ENCODE peak calls at places on chromosomes 5 and 9, in five cellular contexts. A, V, J, E and Y are unnamed samples.
A peak's percentile ranks its signal among the peaks of the same experiment; 100 is the strongest.

GRCh38 chr9:125959980-125960619 is 212.9 kb downstream of the PBX3 start:
- DNase-seq in A (no peak), V (no peak), J (no peak), E (no peak), Y (no peak)

GRCh38 chr9:85501474-85501873 is 240.3 kb downstream of the AGTPBP1 start:
- DNase-seq in A (no peak), V (no peak), J (no peak), E (no peak), Y (no peak)

GRCh38 chr5:148984333-148984732 is 78.5 kb downstream of the SH3TC2 start:
- DNase-seq in A (peak; percentile 76), V (no peak), J (no peak), E (no peak), Y (no peak)

GRCh38 chr5:2460098-2460497 is 291.4 kb downstream of the IRX2 start:
- DNase-seq in A (no peak), V (no peak), J (no peak), E (no peak), Y (no peak)

GRCh38 chr9:87500491-87500890 is 2.8 kb downstream of the DAPK1 start:
- DNase-seq in A (no peak), V (no peak), J (no peak), E (no peak), Y (no peak)

GRCh38 chr9:133647148-133647547 is 11.0 kb downstream of the DBH start:
- DNase-seq in A (no peak), V (no peak), J (no peak), E (no peak), Y (no peak)

GRCh38 chr5:159764283-159764927 is 151.9 kb upstream of the ADRA1B start:
- DNase-seq in A (peak; percentile 94), V (peak; percentile 83), J (no peak), E (peak; percentile 33), Y (no peak)

GRCh38 chr5:55868846-55869245 is 17.7 kb downstream of the IL31RA start:
- DNase-seq in A (peak; percentile 99), V (no peak), J (no peak), E (no peak), Y (no peak)

GRCh38 chr9:19283108-19283710 is 52.7 kb downstream of the DENND4C start:
- DNase-seq in A (no peak), V (no peak), J (no peak), E (no peak), Y (no peak)

GRCh38 chr5:68251386-68251785 is 35.8 kb downstream of the PIK3R1 start:
- DNase-seq in A (peak; percentile 31), V (no peak), J (no peak), E (no peak), Y (peak; percentile 55)

GRCh38 chr9:136244116-136244775 is 1.4 kb downstream of the QSOX2 start:
- DNase-seq in A (no peak), V (no peak), J (no peak), E (no peak), Y (peak; percentile 25)

GRCh38 chr5:142857405-142857804 is 87.2 kb downstream of the ARHGAP26 start:
- DNase-seq in A (no peak), V (no peak), J (no peak), E (no peak), Y (no peak)

GRCh38 chr5:142859037-142859436 is 88.9 kb downstream of the ARHGAP26 start:
- DNase-seq in A (no peak), V (no peak), J (no peak), E (no peak), Y (no peak)

GRCh38 chr5:142862585-142862984 is 92.4 kb downstream of the ARHGAP26 start:
- DNase-seq in A (no peak), V (no peak), J (no peak), E (no peak), Y (no peak)

GRCh38 chr5:142861011-142861410 is 90.8 kb downstream of the ARHGAP26 start:
- DNase-seq in A (no peak), V (no peak), J (no peak), E (no peak), Y (no peak)

GRCh38 chr5:142860291-142860690 is 90.1 kb downstream of the ARHGAP26 start:
- DNase-seq in A (no peak), V (no peak), J (no peak), E (no peak), Y (no peak)
- H3K4me1 ChIP-seq in A (no peaks in the 10 kb centered on the region), V (peaks cover 3% of the 10 kb centered on the region), J (peaks cover 22% of the 10 kb centered on the region), E (no peaks in the 10 kb centered on the region), Y (peaks cover 12% of the 10 kb centered on the region)

GRCh38 chr5:179618923-179619554 is 4.4 kb downstream of the HNRNPH1 start:
- DNase-seq in A (no peak), V (peak; percentile 15), J (peak; percentile 20), E (no peak), Y (no peak)
- H3K4me3 ChIP-seq in A (peak overlapping the region; percentile 18), V (no peak overlapping the region), J (peak overlapping the region; percentile 76), E (peak overlapping the region; percentile 12), Y (peak overlapping the region; percentile 12)

DNA sequence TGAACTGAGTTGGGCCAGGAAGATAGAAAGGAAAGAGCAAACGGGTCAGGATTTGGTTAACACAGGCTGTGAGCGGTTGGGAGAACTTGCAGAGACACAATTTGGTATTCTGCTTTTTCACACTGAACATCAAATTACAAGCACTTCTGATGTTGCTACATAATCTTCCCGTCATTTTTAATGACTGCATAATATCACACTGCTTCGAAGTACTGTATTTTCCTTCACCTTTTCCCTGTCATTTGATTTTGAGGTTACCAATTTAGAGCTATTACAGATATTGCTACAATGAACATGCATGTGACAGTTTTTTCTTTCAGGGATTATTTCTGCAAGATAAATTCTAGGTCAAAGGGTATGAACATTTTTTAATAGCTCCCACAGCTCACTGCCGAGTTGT is 71.4 kb upstream of the CPEB4 start:
- DNase-seq in A (no peak), V (no peak), J (no peak), E (no peak), Y (no peak)
- H3K4me1 ChIP-seq in A (no peaks in the 10 kb centered on the region), V (no peaks in the 10 kb centered on the region), J (peaks cover 10% of the 10 kb centered on the region), E (no peaks in the 10 kb centered on the region), Y (no peaks in the 10 kb centered on the region)

GRCh38 chr9:38652486-38652885 is 32.1 kb upstream of the ANKRD18A start:
- DNase-seq in A (no peak), V (no peak), J (no peak), E (no peak), Y (no peak)

GRCh38 chr9:38651400-38652042 is 31.1 kb upstream of the ANKRD18A start:
- DNase-seq in A (no peak), V (no peak), J (no peak), E (no peak), Y (no peak)

GRCh38 chr9:38650564-38650963 is 30.2 kb upstream of the ANKRD18A start:
- DNase-seq in A (no peak), V (no peak), J (no peak), E (no peak), Y (no peak)

GRCh38 chr9:38649731-38650363 is 29.5 kb upstream of the ANKRD18A start:
- DNase-seq in A (no peak), V (no peak), J (no peak), E (no peak), Y (no peak)

DNA sequence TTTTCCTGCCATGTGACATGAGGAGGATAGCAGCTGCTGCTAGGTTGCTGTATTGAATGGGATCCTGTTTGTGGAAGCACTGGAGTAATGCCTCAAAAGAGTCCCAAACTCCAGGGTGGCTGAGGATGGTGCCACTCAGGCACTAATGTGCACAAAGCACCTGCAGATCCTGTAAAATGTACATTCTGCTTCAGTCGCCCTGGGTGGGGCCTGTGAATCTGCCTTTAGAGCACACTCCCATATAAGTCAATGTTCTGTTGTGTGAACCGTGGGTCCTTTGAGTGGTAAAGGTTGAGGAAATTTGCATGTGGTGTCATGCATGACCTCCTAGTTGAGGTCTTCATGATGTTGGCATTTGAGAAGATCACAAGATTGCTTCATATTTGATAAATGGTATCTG is 31.6 kb upstream of the ANKRD18A start:
- DNase-seq in A (no peak), V (no peak), J (no peak), E (no peak), Y (no peak)
- H3K4me3 ChIP-seq in A (no peak overlapping the region), V (no peak overlapping the region), J (no peak overlapping the region), E (no peak overlapping the region), Y (no peak overlapping the region)

DNA sequence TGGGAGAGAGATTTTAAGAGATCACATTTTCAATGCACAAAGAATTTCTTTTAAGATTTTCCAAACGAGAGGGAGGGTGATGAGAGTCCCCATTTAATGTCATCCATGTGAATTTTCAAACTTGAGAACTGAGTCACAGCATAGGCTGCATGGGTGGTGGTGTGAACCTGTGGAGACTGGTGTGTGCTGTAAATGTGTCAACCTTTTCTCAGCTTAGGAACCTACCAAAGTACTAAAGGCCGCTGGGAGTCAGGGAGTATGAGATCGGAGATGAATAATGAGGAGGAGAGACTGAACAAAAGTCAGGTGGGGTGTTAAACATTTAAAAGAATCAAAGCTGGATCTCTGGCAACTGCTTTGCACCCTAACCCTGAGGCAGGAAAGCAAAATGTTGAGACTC is 7.5 kb downstream of the ALDH1A1 start:
- DNase-seq in A (no peak), V (no peak), J (no peak), E (no peak), Y (no peak)
- H3K4me1 ChIP-seq in A (no peaks in the 10 kb centered on the region), V (peaks cover 3% of the 10 kb centered on the region), J (peaks cover 11% of the 10 kb centered on the region), E (peaks cover 3% of the 10 kb centered on the region), Y (no peaks in the 10 kb centered on the region)

GRCh38 chr5:157570801-157571200 is 4.8 kb downstream of the ADAM19 start:
- DNase-seq in A (no peak), V (no peak), J (no peak), E (no peak), Y (no peak)
- H3K4me3 ChIP-seq in A (no peak overlapping the region), V (no peak overlapping the region), J (no peak overlapping the region), E (no peak overlapping the region), Y (no peak overlapping the region)

DNA sequence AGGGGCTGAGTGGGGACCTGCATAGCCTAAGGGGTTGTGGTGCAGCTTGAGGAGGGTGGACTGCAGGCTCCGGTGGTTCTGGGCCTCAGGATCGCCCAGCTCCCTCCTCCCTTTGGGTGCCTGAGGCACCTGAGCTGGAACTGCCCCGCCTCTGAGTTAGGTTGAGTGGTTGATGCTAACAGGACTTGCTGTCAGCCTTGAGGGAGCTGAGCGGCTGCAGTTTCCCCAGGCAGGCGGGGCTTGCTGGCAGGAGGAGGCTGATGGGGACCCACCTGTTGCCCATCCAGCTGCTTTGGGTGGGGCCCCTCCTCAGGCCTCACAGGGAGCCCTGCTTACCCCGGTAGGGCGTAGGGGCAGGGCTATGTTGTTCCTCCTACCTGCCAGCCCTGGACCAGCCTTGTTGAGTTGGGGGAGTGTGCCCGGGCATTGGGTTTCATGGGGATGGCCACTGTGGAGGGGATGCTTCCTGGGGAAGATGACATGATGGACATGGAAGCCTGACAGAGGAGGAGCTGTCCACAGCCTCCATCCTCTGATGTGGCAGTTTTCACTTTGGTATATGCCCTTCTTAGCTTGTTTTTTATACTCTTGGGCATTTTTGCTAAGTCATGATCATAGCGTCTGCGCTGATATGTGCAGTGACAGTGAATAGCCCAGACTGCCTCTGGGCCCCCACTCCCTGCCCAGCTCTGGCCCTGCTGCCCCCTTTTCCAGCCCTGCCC is 14.3 kb downstream of the WNK2 start:
- DNase-seq in A (no peak), V (peak; percentile 57), J (no peak), E (no peak), Y (no peak)
- H3K4me1 ChIP-seq in A (no peaks in the 10 kb centered on the region), V (no peaks in the 10 kb centered on the region), J (peaks cover 21% of the 10 kb centered on the region), E (no peaks in the 10 kb centered on the region), Y (no peaks in the 10 kb centered on the region)

GRCh38 chr9:134687556-134687955 is 46.0 kb downstream of the COL5A1 start:
- DNase-seq in A (no peak), V (no peak), J (no peak), E (no peak), Y (no peak)

GRCh38 chr9:134688661-134689319 is 47.2 kb downstream of the COL5A1 start:
- DNase-seq in A (no peak), V (peak; percentile 67), J (no peak), E (no peak), Y (no peak)

GRCh38 chr9:134685784-134686183 is 44.2 kb downstream of the COL5A1 start:
- DNase-seq in A (no peak), V (no peak), J (no peak), E (no peak), Y (no peak)

GRCh38 chr9:134688231-134688630 is 46.6 kb downstream of the COL5A1 start:
- DNase-seq in A (no peak), V (peak; percentile 67), J (no peak), E (no peak), Y (no peak)

GRCh38 chr9:134686896-134687295 is 45.3 kb downstream of the COL5A1 start:
- DNase-seq in A (no peak), V (no peak), J (no peak), E (no peak), Y (no peak)
- H3K4me3 ChIP-seq in A (no peak overlapping the region), V (no peak overlapping the region), J (no peak overlapping the region), E (no peak overlapping the region), Y (no peak overlapping the region)